ENCODE peak calls at places on chromosomes 5 and 9, in seven cellular contexts. One of them, this sample, is unnamed.
A peak's percentile ranks its signal among the peaks of the same experiment; 100 is the strongest.

GRCh38 chr5:57532513-57533497 is 50.2 kb upstream of the ACTBL2 start:
- DNase-seq in endodermal cell: no peak
- DNase-seq in fibroblast of lung: peak; percentile 34
- DNase-seq in heart right ventricle: no peak
- DNase-seq in T-cell: no peak
- DNase-seq in BJ: no peak
- DNase-seq in RPMI7951: peak; percentile 51
- DNase-seq in this sample: no peak

GRCh38 chr5:180352116-180352975 is 790 bp downstream of the GFPT2 start:
- DNase-seq in endodermal cell: peak; percentile 78
- DNase-seq in fibroblast of lung: peak; percentile 63
- DNase-seq in heart right ventricle: peak; percentile 49
- DNase-seq in T-cell: no peak
- DNase-seq in BJ: no peak
- DNase-seq in RPMI7951: peak; percentile 44
- DNase-seq in this sample: no peak

GRCh38 chr5:168929656-168930055 is 350.5 kb upstream of the PANK3 start:
- DNase-seq in endodermal cell: no peak
- DNase-seq in fibroblast of lung: no peak
- DNase-seq in heart right ventricle: no peak
- DNase-seq in T-cell: no peak
- DNase-seq in BJ: no peak
- DNase-seq in RPMI7951: no peak
- DNase-seq in this sample: no peak

GRCh38 chr9:117704597-117704996 is 394 bp downstream of the TLR4 start:
- DNase-seq in endodermal cell: no peak
- DNase-seq in fibroblast of lung: no peak
- DNase-seq in heart right ventricle: no peak
- DNase-seq in T-cell: no peak
- DNase-seq in BJ: no peak
- DNase-seq in RPMI7951: no peak
- DNase-seq in this sample: no peak

GRCh38 chr5:53948598-53948997 is 361.8 kb downstream of the ARL15 start:
- DNase-seq in endodermal cell: no peak
- DNase-seq in fibroblast of lung: no peak
- DNase-seq in heart right ventricle: no peak
- DNase-seq in T-cell: no peak
- DNase-seq in BJ: no peak
- DNase-seq in RPMI7951: no peak
- DNase-seq in this sample: no peak

GRCh38 chr5:143002459-143003327 is 232.5 kb downstream of the ARHGAP26 start:
- DNase-seq in endodermal cell: peak; percentile 60
- DNase-seq in fibroblast of lung: peak; percentile 96
- DNase-seq in heart right ventricle: no peak
- DNase-seq in T-cell: peak; percentile 19
- DNase-seq in BJ: peak; percentile 63
- DNase-seq in RPMI7951: peak; percentile 80
- DNase-seq in this sample: peak; percentile 97

GRCh38 chr5:180519098-180519497 is 24.9 kb downstream of the CNOT6 start:
- DNase-seq in endodermal cell: no peak
- DNase-seq in fibroblast of lung: peak; percentile 38
- DNase-seq in heart right ventricle: no peak
- DNase-seq in T-cell: no peak
- DNase-seq in BJ: peak; percentile 7
- DNase-seq in RPMI7951: no peak
- DNase-seq in this sample: no peak

GRCh38 chr9:93183663-93184438 is at the start of gene WNK2:
- DNase-seq in endodermal cell: peak; percentile 86
- DNase-seq in fibroblast of lung: peak; percentile 9
- DNase-seq in heart right ventricle: peak; percentile 47
- DNase-seq in T-cell: peak; percentile 40
- DNase-seq in BJ: no peak
- DNase-seq in RPMI7951: no peak
- DNase-seq in this sample: no peak

GRCh38 chr5:26662806-26663360 is 375.5 kb downstream of the CDH9 start:
- DNase-seq in endodermal cell: no peak
- DNase-seq in fibroblast of lung: no peak
- DNase-seq in heart right ventricle: no peak
- DNase-seq in T-cell: no peak
- DNase-seq in BJ: no peak
- DNase-seq in RPMI7951: no peak
- DNase-seq in this sample: no peak

GRCh38 chr5:111530298-111530740 is 18.0 kb upstream of the STARD4 start:
- DNase-seq in endodermal cell: no peak
- DNase-seq in fibroblast of lung: no peak
- DNase-seq in heart right ventricle: peak; percentile 60
- DNase-seq in T-cell: peak; percentile 77
- DNase-seq in BJ: no peak
- DNase-seq in RPMI7951: peak; percentile 93
- DNase-seq in this sample: peak; percentile 90

GRCh38 chr5:53368516-53368915 is 111.9 kb upstream of the FST start:
- DNase-seq in endodermal cell: no peak
- DNase-seq in fibroblast of lung: peak; percentile 52
- DNase-seq in heart right ventricle: no peak
- DNase-seq in T-cell: no peak
- DNase-seq in BJ: no peak
- DNase-seq in RPMI7951: peak; percentile 66
- DNase-seq in this sample: peak; percentile 62

GRCh38 chr9:33860200-33860871 is 43.4 kb downstream of the UBE2R2 start:
- DNase-seq in endodermal cell: no peak
- DNase-seq in fibroblast of lung: no peak
- DNase-seq in heart right ventricle: no peak
- DNase-seq in T-cell: no peak
- DNase-seq in BJ: no peak
- DNase-seq in RPMI7951: no peak
- DNase-seq in this sample: no peak

GRCh38 chr9:19782005-19782404 is 6.8 kb downstream of the SLC24A2 start:
- DNase-seq in endodermal cell: peak; percentile 60
- DNase-seq in fibroblast of lung: peak; percentile 3
- DNase-seq in heart right ventricle: no peak
- DNase-seq in T-cell: no peak
- DNase-seq in BJ: no peak
- DNase-seq in RPMI7951: no peak
- DNase-seq in this sample: peak; percentile 6